ENCODE peak calls at places on chromosome 7, in ten cellular contexts. One of them, this sample, is unnamed.

GRCh38 chr7:148753224-148753623 is 54.5 kb downstream of the CUL1 start:
- DNase-seq in HFF-Myc: no peak
- DNase-seq in mesothelial cell of epicardium: no peak
- DNase-seq in psoas muscle: no peak
- DNase-seq in fibroblast of mammary gland: no peak
- DNase-seq in ovary: no peak
- DNase-seq in suprapubic skin: no peak
- DNase-seq in H9: no peak
- DNase-seq in foreskin fibroblast: no peak
- DNase-seq in Calu3: no peak
- DNase-seq in this sample: no peak

GRCh38 chr7:95917622-95918021 is 145.3 kb downstream of the DYNC1I1 start:
- DNase-seq in HFF-Myc: no peak
- DNase-seq in mesothelial cell of epicardium: no peak
- DNase-seq in psoas muscle: no peak
- DNase-seq in fibroblast of mammary gland: no peak
- DNase-seq in ovary: no peak
- DNase-seq in suprapubic skin: no peak
- DNase-seq in H9: no peak
- DNase-seq in foreskin fibroblast: no peak
- DNase-seq in Calu3: no peak
- DNase-seq in this sample: no peak

GRCh38 chr7:2042650-2043049 is 190.1 kb downstream of the MAD1L1 start:
- DNase-seq in HFF-Myc: no peak
- DNase-seq in mesothelial cell of epicardium: peak
- DNase-seq in psoas muscle: peak
- DNase-seq in fibroblast of mammary gland: no peak
- DNase-seq in ovary: peak
- DNase-seq in suprapubic skin: peak
- DNase-seq in H9: no peak
- DNase-seq in foreskin fibroblast: no peak
- DNase-seq in Calu3: no peak
- DNase-seq in this sample: no peak

GRCh38 chr7:158531661-158532060 is 56.0 kb downstream of the PTPRN2 start:
- DNase-seq in HFF-Myc: no peak
- DNase-seq in mesothelial cell of epicardium: no peak
- DNase-seq in psoas muscle: no peak
- DNase-seq in fibroblast of mammary gland: no peak
- DNase-seq in ovary: no peak
- DNase-seq in suprapubic skin: no peak
- DNase-seq in H9: no peak
- DNase-seq in foreskin fibroblast: no peak
- DNase-seq in Calu3: no peak
- DNase-seq in this sample: no peak

GRCh38 chr7:41918597-41918996 is 215.7 kb upstream of the INHBA start:
- DNase-seq in HFF-Myc: no peak
- DNase-seq in mesothelial cell of epicardium: no peak
- DNase-seq in psoas muscle: no peak
- DNase-seq in fibroblast of mammary gland: peak
- DNase-seq in ovary: no peak
- DNase-seq in suprapubic skin: no peak
- DNase-seq in H9: no peak
- DNase-seq in foreskin fibroblast: peak
- DNase-seq in Calu3: no peak
- DNase-seq in this sample: no peak

GRCh38 chr7:42289473-42289872 is 52.5 kb upstream of the GLI3 start:
- DNase-seq in HFF-Myc: no peak
- DNase-seq in mesothelial cell of epicardium: no peak
- DNase-seq in psoas muscle: no peak
- DNase-seq in fibroblast of mammary gland: no peak
- DNase-seq in ovary: no peak
- DNase-seq in suprapubic skin: no peak
- DNase-seq in H9: no peak
- DNase-seq in foreskin fibroblast: no peak
- DNase-seq in Calu3: no peak
- DNase-seq in this sample: no peak

GRCh38 chr7:47647213-47647985 is 65.5 kb upstream of the TNS3 start:
- DNase-seq in HFF-Myc: no peak
- DNase-seq in mesothelial cell of epicardium: no peak
- DNase-seq in psoas muscle: no peak
- DNase-seq in fibroblast of mammary gland: no peak
- DNase-seq in ovary: no peak
- DNase-seq in suprapubic skin: no peak
- DNase-seq in H9: no peak
- DNase-seq in foreskin fibroblast: no peak
- DNase-seq in Calu3: no peak
- DNase-seq in this sample: no peak

GRCh38 chr7:43592321-43592720 is 9.4 kb downstream of the STK17A start:
- DNase-seq in HFF-Myc: no peak
- DNase-seq in mesothelial cell of epicardium: no peak
- DNase-seq in psoas muscle: no peak
- DNase-seq in fibroblast of mammary gland: no peak
- DNase-seq in ovary: no peak
- DNase-seq in suprapubic skin: no peak
- DNase-seq in H9: no peak
- DNase-seq in foreskin fibroblast: no peak
- DNase-seq in Calu3: no peak
- DNase-seq in this sample: no peak

GRCh38 chr7:106731637-106732036 is 70.7 kb upstream of the CCDC71L start:
- DNase-seq in HFF-Myc: no peak
- DNase-seq in mesothelial cell of epicardium: no peak
- DNase-seq in psoas muscle: no peak
- DNase-seq in fibroblast of mammary gland: no peak
- DNase-seq in ovary: no peak
- DNase-seq in suprapubic skin: no peak
- DNase-seq in H9: no peak
- DNase-seq in foreskin fibroblast: peak
- DNase-seq in Calu3: no peak
- DNase-seq in this sample: no peak

DNA sequence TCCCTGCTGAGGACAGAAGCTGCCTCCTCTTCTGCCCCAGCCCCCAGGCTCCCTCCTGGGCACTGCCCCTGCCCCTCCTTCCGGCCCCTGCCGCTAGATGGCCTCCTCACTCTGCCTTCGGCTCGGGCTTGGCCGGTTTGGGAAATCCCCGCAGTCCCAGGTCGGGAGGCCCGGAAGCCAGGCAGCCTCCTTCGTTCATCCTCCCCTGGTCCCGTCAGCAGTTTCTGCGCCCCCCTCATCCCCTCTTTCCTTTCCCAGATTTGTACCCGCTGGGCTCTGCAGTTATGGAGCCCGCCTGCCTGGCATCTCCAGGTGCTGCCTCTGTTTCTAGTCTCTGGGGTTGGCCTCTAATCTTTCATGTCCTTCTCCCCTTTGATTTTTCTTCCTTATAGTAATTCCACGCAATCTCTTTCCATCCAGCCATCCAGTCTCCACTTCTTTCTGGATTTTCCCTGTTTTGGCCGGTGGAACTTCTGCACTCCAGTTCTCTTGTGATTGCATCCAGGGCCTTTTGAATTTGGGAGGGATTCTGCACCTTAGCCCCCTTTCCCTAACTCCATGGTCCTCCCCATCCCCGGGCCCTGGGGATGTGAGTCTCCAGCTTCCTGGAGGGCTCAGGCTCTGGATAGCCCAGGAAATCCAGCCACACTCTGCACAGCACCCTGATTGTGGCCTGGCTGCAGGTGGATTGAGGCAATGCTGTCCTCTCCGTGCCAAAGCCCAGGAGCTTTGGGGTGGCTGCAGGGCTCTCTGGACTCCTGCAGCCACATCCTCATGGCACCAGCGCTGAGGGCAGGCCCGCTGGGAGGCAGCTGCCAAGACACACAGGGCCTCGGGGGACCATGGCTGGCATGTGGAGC is 3.3 kb upstream of the SHH start:
- DNase-seq in HFF-Myc: no peak
- DNase-seq in mesothelial cell of epicardium: no peak
- DNase-seq in psoas muscle: no peak
- DNase-seq in fibroblast of mammary gland: peak
- DNase-seq in ovary: peak
- DNase-seq in suprapubic skin: no peak
- DNase-seq in H9: peak
- DNase-seq in foreskin fibroblast: no peak
- DNase-seq in Calu3: peak
- DNase-seq in this sample: no peak
- TF ChIP-seq CTCF in HFF-Myc: peak
- TF ChIP-seq CTCF in mesothelial cell of epicardium: peak
- TF ChIP-seq CTCF in psoas muscle: peak
- TF ChIP-seq CTCF in fibroblast of mammary gland: peak
- TF ChIP-seq CTCF in ovary: no peak
- TF ChIP-seq CTCF in suprapubic skin: no peak
- TF ChIP-seq CTCF in H9: peak
- TF ChIP-seq CTCF in foreskin fibroblast: peak
- TF ChIP-seq CTCF in Calu3: peak
- TF ChIP-seq CTCF in this sample: peak

GRCh38 chr7:10802011-10802410 is 171.7 kb upstream of the PHF14 start:
- DNase-seq in HFF-Myc: no peak
- DNase-seq in mesothelial cell of epicardium: no peak
- DNase-seq in psoas muscle: no peak
- DNase-seq in fibroblast of mammary gland: no peak
- DNase-seq in ovary: no peak
- DNase-seq in suprapubic skin: no peak
- DNase-seq in H9: no peak
- DNase-seq in foreskin fibroblast: no peak
- DNase-seq in Calu3: no peak
- DNase-seq in this sample: no peak

GRCh38 chr7:10793995-10794780 is 179.5 kb upstream of the PHF14 start:
- DNase-seq in HFF-Myc: no peak
- DNase-seq in mesothelial cell of epicardium: no peak
- DNase-seq in psoas muscle: no peak
- DNase-seq in fibroblast of mammary gland: peak
- DNase-seq in ovary: no peak
- DNase-seq in suprapubic skin: no peak
- DNase-seq in H9: no peak
- DNase-seq in foreskin fibroblast: no peak
- DNase-seq in Calu3: no peak
- DNase-seq in this sample: no peak

GRCh38 chr7:10798044-10798443 is 175.6 kb upstream of the PHF14 start:
- DNase-seq in HFF-Myc: no peak
- DNase-seq in mesothelial cell of epicardium: no peak
- DNase-seq in psoas muscle: no peak
- DNase-seq in fibroblast of mammary gland: no peak
- DNase-seq in ovary: no peak
- DNase-seq in suprapubic skin: no peak
- DNase-seq in H9: no peak
- DNase-seq in foreskin fibroblast: no peak
- DNase-seq in Calu3: no peak
- DNase-seq in this sample: no peak

GRCh38 chr7:10799475-10799874 is 174.2 kb upstream of the PHF14 start:
- DNase-seq in HFF-Myc: no peak
- DNase-seq in mesothelial cell of epicardium: no peak
- DNase-seq in psoas muscle: no peak
- DNase-seq in fibroblast of mammary gland: no peak
- DNase-seq in ovary: no peak
- DNase-seq in suprapubic skin: no peak
- DNase-seq in H9: no peak
- DNase-seq in foreskin fibroblast: no peak
- DNase-seq in Calu3: no peak
- DNase-seq in this sample: no peak

DNA sequence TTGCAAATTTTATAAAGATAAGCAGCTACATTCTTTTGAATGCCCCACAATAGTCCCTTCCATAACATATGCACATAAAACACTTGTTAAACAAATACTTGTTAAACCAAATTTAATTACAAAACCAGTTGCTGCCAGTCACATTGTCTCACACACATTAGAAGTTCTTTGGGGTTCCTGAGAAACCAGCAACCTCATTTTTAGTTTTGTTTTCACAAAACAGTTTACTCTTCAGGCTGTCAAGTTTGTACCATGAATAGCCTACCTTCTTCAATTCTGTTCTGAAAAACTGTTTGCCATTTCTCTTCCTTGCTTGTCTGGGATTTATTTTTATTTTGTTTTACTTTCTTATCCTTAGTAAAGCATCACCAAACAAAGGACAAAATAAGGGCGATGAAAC is 176.5 kb upstream of the PHF14 start:
- DNase-seq in HFF-Myc: no peak
- DNase-seq in mesothelial cell of epicardium: no peak
- DNase-seq in psoas muscle: no peak
- DNase-seq in fibroblast of mammary gland: no peak
- DNase-seq in ovary: no peak
- DNase-seq in suprapubic skin: no peak
- DNase-seq in H9: no peak
- DNase-seq in foreskin fibroblast: no peak
- DNase-seq in Calu3: no peak
- DNase-seq in this sample: no peak
- TF ChIP-seq CTCF in HFF-Myc: no peak
- TF ChIP-seq CTCF in mesothelial cell of epicardium: no peak
- TF ChIP-seq CTCF in psoas muscle: no peak
- TF ChIP-seq CTCF in fibroblast of mammary gland: no peak
- TF ChIP-seq CTCF in ovary: no peak
- TF ChIP-seq CTCF in suprapubic skin: no peak
- TF ChIP-seq CTCF in H9: no peak
- TF ChIP-seq CTCF in foreskin fibroblast: no peak
- TF ChIP-seq CTCF in Calu3: no peak
- TF ChIP-seq CTCF in this sample: no peak

GRCh38 chr7:31336202-31337035 is 4.1 kb downstream of the NEUROD6 start:
- DNase-seq in HFF-Myc: no peak
- DNase-seq in mesothelial cell of epicardium: no peak
- DNase-seq in psoas muscle: no peak
- DNase-seq in fibroblast of mammary gland: no peak
- DNase-seq in ovary: no peak
- DNase-seq in suprapubic skin: no peak
- DNase-seq in H9: peak
- DNase-seq in foreskin fibroblast: no peak
- DNase-seq in Calu3: peak
- DNase-seq in this sample: no peak
- TF ChIP-seq CTCF in HFF-Myc: no peak
- TF ChIP-seq CTCF in mesothelial cell of epicardium: no peak
- TF ChIP-seq CTCF in psoas muscle: no peak
- TF ChIP-seq CTCF in fibroblast of mammary gland: no peak
- TF ChIP-seq CTCF in ovary: no peak
- TF ChIP-seq CTCF in suprapubic skin: no peak
- TF ChIP-seq CTCF in H9: peak
- TF ChIP-seq CTCF in foreskin fibroblast: no peak
- TF ChIP-seq CTCF in Calu3: peak
- TF ChIP-seq CTCF in this sample: no peak

GRCh38 chr7:17472939-17473338 is 174.5 kb downstream of the AHR start:
- DNase-seq in HFF-Myc: no peak
- DNase-seq in mesothelial cell of epicardium: no peak
- DNase-seq in psoas muscle: no peak
- DNase-seq in fibroblast of mammary gland: no peak
- DNase-seq in ovary: no peak
- DNase-seq in suprapubic skin: no peak
- DNase-seq in H9: no peak
- DNase-seq in foreskin fibroblast: no peak
- DNase-seq in Calu3: no peak
- DNase-seq in this sample: no peak

GRCh38 chr7:17472518-17472917 is 174.1 kb downstream of the AHR start:
- DNase-seq in HFF-Myc: no peak
- DNase-seq in mesothelial cell of epicardium: no peak
- DNase-seq in psoas muscle: no peak
- DNase-seq in fibroblast of mammary gland: no peak
- DNase-seq in ovary: no peak
- DNase-seq in suprapubic skin: no peak
- DNase-seq in H9: no peak
- DNase-seq in foreskin fibroblast: no peak
- DNase-seq in Calu3: no peak
- DNase-seq in this sample: no peak

GRCh38 chr7:17477182-17477581 is 178.7 kb downstream of the AHR start:
- DNase-seq in HFF-Myc: no peak
- DNase-seq in mesothelial cell of epicardium: no peak
- DNase-seq in psoas muscle: no peak
- DNase-seq in fibroblast of mammary gland: no peak
- DNase-seq in ovary: no peak
- DNase-seq in suprapubic skin: no peak
- DNase-seq in H9: no peak
- DNase-seq in foreskin fibroblast: no peak
- DNase-seq in Calu3: no peak
- DNase-seq in this sample: no peak

GRCh38 chr7:17474724-17475344 is 176.4 kb downstream of the AHR start:
- DNase-seq in HFF-Myc: no peak
- DNase-seq in mesothelial cell of epicardium: no peak
- DNase-seq in psoas muscle: no peak
- DNase-seq in fibroblast of mammary gland: no peak
- DNase-seq in ovary: no peak
- DNase-seq in suprapubic skin: no peak
- DNase-seq in H9: peak
- DNase-seq in foreskin fibroblast: no peak
- DNase-seq in Calu3: peak
- DNase-seq in this sample: no peak
- TF ChIP-seq CTCF in HFF-Myc: peak
- TF ChIP-seq CTCF in mesothelial cell of epicardium: peak
- TF ChIP-seq CTCF in psoas muscle: no peak
- TF ChIP-seq CTCF in fibroblast of mammary gland: peak
- TF ChIP-seq CTCF in ovary: no peak
- TF ChIP-seq CTCF in suprapubic skin: no peak
- TF ChIP-seq CTCF in H9: peak
- TF ChIP-seq CTCF in foreskin fibroblast: peak
- TF ChIP-seq CTCF in Calu3: peak
- TF ChIP-seq CTCF in this sample: peak